ENCODE peak calls at places on chromosome 21, in ten cellular contexts. B, K, M, T, J, N, U, E, V and W are unnamed samples.

GRCh38 chr21:42570841-42571387 is 57.3 kb downstream of the SLC37A1 start:
- DNase-seq in B (peak), K (peak), M (no peak), T (peak), J (peak), N (no peak), U (peak), E (peak), V (no peak), W (peak)

GRCh38 chr21:38597436-38597835 is 99.2 kb upstream of the ERG start:
- DNase-seq in B (no peak), K (no peak), M (no peak), T (no peak), J (no peak), N (no peak), U (no peak), E (no peak), V (no peak), W (no peak)

GRCh38 chr21:38769253-38769780 is 36.4 kb upstream of the ETS2 start:
- DNase-seq in B (no peak), K (no peak), M (no peak), T (no peak), J (no peak), N (no peak), U (no peak), E (no peak), V (no peak), W (peak)

GRCh38 chr21:42384184-42384583 is 11.7 kb downstream of the TMPRSS3 start:
- DNase-seq in B (no peak), K (no peak), M (no peak), T (no peak), J (no peak), N (no peak), U (no peak), E (no peak), V (no peak), W (no peak)

GRCh38 chr21:15968911-15969310 is 239.1 kb downstream of the USP25 start:
- DNase-seq in B (no peak), K (no peak), M (no peak), T (no peak), J (no peak), N (no peak), U (no peak), E (no peak), V (no peak), W (no peak)

GRCh38 chr21:38802050-38803026 is 3.4 kb upstream of the ETS2 start:
- DNase-seq in B (no peak), K (no peak), M (no peak), T (peak), J (no peak), N (no peak), U (no peak), E (no peak), V (peak), W (no peak)

GRCh38 chr21:33634254-33634653 is 7.3 kb downstream of the CRYZL1 start:
- DNase-seq in B (no peak), K (no peak), M (no peak), T (no peak), J (no peak), N (no peak), U (no peak), E (no peak), V (no peak), W (no peak)

GRCh38 chr21:36141513-36141925 is 6.6 kb downstream of the CBR3 start:
- DNase-seq in B (peak), K (peak), M (peak), T (peak), J (peak), N (peak), U (peak), E (peak), V (no peak), W (peak)

GRCh38 chr21:28516996-28517592 is 475.6 kb downstream of the LTN1 start:
- DNase-seq in B (peak), K (peak), M (peak), T (peak), J (peak), N (no peak), U (peak), E (peak), V (no peak), W (no peak)

GRCh38 chr21:25457411-25457810 is 149.9 kb downstream of the MRPL39 start:
- DNase-seq in B (no peak), K (no peak), M (no peak), T (no peak), J (no peak), N (no peak), U (no peak), E (no peak), V (no peak), W (peak)

GRCh38 chr21:28754127-28754611 is 238.5 kb downstream of the LTN1 start:
- DNase-seq in B (no peak), K (no peak), M (no peak), T (no peak), J (no peak), N (no peak), U (no peak), E (no peak), V (peak), W (no peak)

GRCh38 chr21:25891596-25891995 is 156.8 kb downstream of the GABPA start:
- DNase-seq in B (no peak), K (no peak), M (no peak), T (no peak), J (no peak), N (peak), U (no peak), E (no peak), V (no peak), W (no peak)

GRCh38 chr21:26966360-26966977 is 419 bp downstream of the ADAMTS5 start:
- DNase-seq in B (no peak), K (no peak), M (no peak), T (peak), J (peak), N (no peak), U (no peak), E (no peak), V (no peak), W (peak)
- H3K27ac ChIP-seq in B (no peak), K (no peak), M (no peak), T (peak), J (peak), N (no peak), U (no peak), E (no peak), V (peak), W (peak)

DNA sequence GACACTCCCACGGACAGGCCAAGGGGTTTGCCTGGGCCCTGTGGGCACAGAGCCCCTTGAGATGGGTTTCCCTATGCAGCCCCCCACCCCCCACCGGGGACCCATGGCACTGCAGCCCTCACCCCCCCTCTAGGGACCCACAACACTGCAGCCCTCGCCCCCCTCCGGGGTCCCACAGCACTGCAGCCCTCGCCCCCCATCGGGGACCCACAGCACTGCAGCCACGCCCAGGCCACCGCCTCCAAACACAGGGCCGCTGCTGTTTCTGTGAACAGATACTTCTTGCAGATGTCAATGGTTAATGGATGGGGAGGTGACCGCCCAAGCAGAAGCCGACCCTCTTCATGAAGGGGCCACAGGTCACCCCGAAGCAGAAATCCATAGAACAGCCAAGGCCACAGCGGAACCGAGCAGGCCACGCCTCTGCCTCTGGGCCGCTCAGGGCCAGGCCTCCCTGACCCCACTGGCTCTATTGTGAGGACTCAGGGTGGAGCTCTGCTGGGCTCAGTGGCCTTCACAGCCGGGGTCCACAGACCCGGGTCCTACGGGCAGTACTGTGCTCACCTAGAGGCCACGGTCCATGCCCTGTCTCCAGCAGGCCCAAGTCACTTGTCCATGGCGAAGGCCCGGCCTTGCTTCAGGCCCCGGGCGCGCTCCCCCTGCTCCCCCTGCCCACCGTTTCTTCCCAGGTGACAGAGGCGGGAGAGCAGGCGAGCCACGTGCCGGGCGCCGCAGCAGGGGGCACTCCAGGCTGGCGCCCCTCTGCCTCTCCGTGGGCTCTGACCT is 4.1 kb upstream of the POFUT2 start:
- DNase-seq in B (peak), K (peak), M (no peak), T (peak), J (peak), N (no peak), U (no peak), E (peak), V (peak), W (peak)
- H3K27ac ChIP-seq in B (peak), K (peak), M (no peak), T (peak), J (peak), N (no peak), U (no peak), E (no peak), V (peak), W (peak)

DNA sequence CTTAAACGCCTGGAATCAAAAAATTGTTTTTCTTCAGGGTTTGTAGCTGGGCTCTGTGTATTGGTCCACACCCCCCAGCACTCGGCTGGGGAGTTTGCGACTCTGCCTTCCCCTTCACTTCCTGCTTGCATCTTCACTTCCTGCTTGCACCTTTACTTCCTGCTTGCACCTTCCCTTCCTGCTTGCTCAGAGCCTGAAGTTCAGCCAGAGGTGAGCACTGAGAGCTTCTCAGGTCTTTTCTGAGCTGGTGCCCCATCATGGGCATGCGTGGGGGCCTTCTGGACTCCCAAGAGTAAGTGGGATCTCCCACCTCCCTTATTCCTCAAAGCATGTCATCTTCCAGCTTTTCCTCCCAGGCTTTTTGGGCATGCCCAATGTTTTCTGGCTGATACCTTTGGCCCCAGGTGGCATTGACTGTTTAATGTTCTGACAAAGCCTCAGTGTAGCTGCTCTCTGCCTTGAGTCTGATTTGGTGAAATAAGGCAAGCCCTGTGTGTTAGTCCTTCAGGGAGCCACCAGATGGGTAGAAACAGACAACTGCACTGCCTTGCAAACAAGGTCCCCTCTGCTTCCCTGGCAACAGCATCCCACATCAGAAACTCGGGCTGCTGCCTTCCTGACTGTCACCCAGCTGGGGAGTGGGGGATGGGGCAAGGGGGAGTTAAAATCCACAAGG is 3.5 kb downstream of the KRTAP10-2 start:
- DNase-seq in B (no peak), K (peak), M (peak), T (no peak), J (no peak), N (no peak), U (no peak), E (no peak), V (peak), W (peak)
- H3K27ac ChIP-seq in B (no peak), K (no peak), M (no peak), T (no peak), J (no peak), N (no peak), U (no peak), E (no peak), V (no peak), W (no peak)

GRCh38 chr21:32455548-32455947 is 43.0 kb downstream of the EVA1C start:
- DNase-seq in B (no peak), K (no peak), M (no peak), T (no peak), J (peak), N (no peak), U (no peak), E (no peak), V (no peak), W (no peak)
- H3K27ac ChIP-seq in B (no peak), K (no peak), M (no peak), T (no peak), J (peak), N (peak), U (no peak), E (no peak), V (peak), W (peak)

DNA sequence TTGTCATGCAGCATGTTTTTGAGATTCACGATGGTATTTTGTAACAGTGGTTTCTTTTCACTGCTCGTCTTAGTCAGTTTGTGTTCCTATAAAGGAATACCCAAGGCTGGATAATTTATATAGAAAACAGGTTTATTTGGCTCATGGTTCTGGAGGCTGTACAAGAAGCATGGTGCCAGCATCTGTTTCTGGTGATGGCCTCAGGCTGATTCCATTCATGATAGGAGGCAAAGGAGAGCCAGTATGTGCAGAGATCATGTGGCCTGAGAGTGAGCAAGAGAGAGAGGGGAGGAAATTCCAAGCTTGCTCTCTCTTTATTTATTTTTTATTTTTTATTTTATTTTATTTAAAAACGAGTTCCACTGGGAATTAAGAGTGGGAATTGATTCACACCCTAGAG is 2.0 kb upstream of the C21orf91 start:
- DNase-seq in B (no peak), K (no peak), M (no peak), T (no peak), J (no peak), N (no peak), U (no peak), E (no peak), V (no peak), W (no peak)
- H3K27ac ChIP-seq in B (no peak), K (no peak), M (no peak), T (no peak), J (no peak), N (no peak), U (no peak), E (no peak), V (no peak), W (no peak)